ENCODE peak calls at places on chromosomes 3 and 15, in eight cellular contexts. One of them, this sample, is unnamed.

GRCh38 chr3:47711596-47711995 is 70.1 kb downstream of the SMARCC1 start:
- DNase-seq in activated naive CD8-positive, alpha-beta T cell treated with anti-CD3 and anti-CD28 coated beads, Interleukin-2, amount 50 U/mL, for 24 hours: no peak
- DNase-seq in HFFc6: no peak
- DNase-seq in H7: no peak
- DNase-seq in mesenteric fat pad: no peak
- DNase-seq in HTR-8/SVneo: no peak
- DNase-seq in NCI-H510A: no peak
- DNase-seq in stimulated activated CD4-positive, alpha-beta T cell treated with anti-CD3 and anti-CD28 coated beads, Interleukin-4, amount 100 ng/mL, for 1 hour: no peak
- DNase-seq in this sample: no peak

GRCh38 chr15:47301481-47301880 is 415.8 kb upstream of the SEMA6D start:
- DNase-seq in activated naive CD8-positive, alpha-beta T cell treated with anti-CD3 and anti-CD28 coated beads, Interleukin-2, amount 50 U/mL, for 24 hours: no peak
- DNase-seq in stimulated activated CD4-positive, alpha-beta T cell treated with anti-CD3 and anti-CD28 coated beads, Interleukin-4, amount 100 ng/mL, for 1 hour: no peak
- DNase-seq in NCI-H510A: peak; percentile 49
- DNase-seq in HTR-8/SVneo: no peak
- DNase-seq in mesenteric fat pad: no peak
- DNase-seq in H7: no peak
- DNase-seq in HFFc6: no peak
- DNase-seq in this sample: no peak

GRCh38 chr3:129449279-129450115 is 9.5 kb downstream of the IFT122 start:
- DNase-seq in mesenteric fat pad: no peak
- DNase-seq in HTR-8/SVneo: no peak
- DNase-seq in activated naive CD8-positive, alpha-beta T cell treated with anti-CD3 and anti-CD28 coated beads, Interleukin-2, amount 50 U/mL, for 24 hours: no peak
- DNase-seq in HFFc6: no peak
- DNase-seq in stimulated activated CD4-positive, alpha-beta T cell treated with anti-CD3 and anti-CD28 coated beads, Interleukin-4, amount 100 ng/mL, for 1 hour: no peak
- DNase-seq in NCI-H510A: no peak
- DNase-seq in H7: no peak
- DNase-seq in this sample: no peak

GRCh38 chr3:166531730-166532129 is 694.5 kb upstream of the BCHE start:
- DNase-seq in HFFc6: no peak
- DNase-seq in HTR-8/SVneo: no peak
- DNase-seq in H7: no peak
- DNase-seq in stimulated activated CD4-positive, alpha-beta T cell treated with anti-CD3 and anti-CD28 coated beads, Interleukin-4, amount 100 ng/mL, for 1 hour: no peak
- DNase-seq in activated naive CD8-positive, alpha-beta T cell treated with anti-CD3 and anti-CD28 coated beads, Interleukin-2, amount 50 U/mL, for 24 hours: no peak
- DNase-seq in mesenteric fat pad: no peak
- DNase-seq in NCI-H510A: no peak
- DNase-seq in this sample: no peak

GRCh38 chr3:44125882-44126281 is 115.8 kb upstream of the TOPAZ1 start:
- DNase-seq in HFFc6: peak; percentile 40
- DNase-seq in activated naive CD8-positive, alpha-beta T cell treated with anti-CD3 and anti-CD28 coated beads, Interleukin-2, amount 50 U/mL, for 24 hours: no peak
- DNase-seq in stimulated activated CD4-positive, alpha-beta T cell treated with anti-CD3 and anti-CD28 coated beads, Interleukin-4, amount 100 ng/mL, for 1 hour: no peak
- DNase-seq in HTR-8/SVneo: no peak
- DNase-seq in NCI-H510A: no peak
- DNase-seq in H7: no peak
- DNase-seq in mesenteric fat pad: no peak
- DNase-seq in this sample: no peak

GRCh38 chr15:23422099-23422945 is 24.7 kb downstream of the GOLGA6L2 start:
- DNase-seq in activated naive CD8-positive, alpha-beta T cell treated with anti-CD3 and anti-CD28 coated beads, Interleukin-2, amount 50 U/mL, for 24 hours: no peak
- DNase-seq in HTR-8/SVneo: no peak
- DNase-seq in NCI-H510A: no peak
- DNase-seq in HFFc6: no peak
- DNase-seq in mesenteric fat pad: peak; percentile 51
- DNase-seq in stimulated activated CD4-positive, alpha-beta T cell treated with anti-CD3 and anti-CD28 coated beads, Interleukin-4, amount 100 ng/mL, for 1 hour: no peak
- DNase-seq in H7: no peak
- DNase-seq in this sample: no peak

GRCh38 chr15:99154271-99154670 is 49.4 kb downstream of the SYNM start:
- DNase-seq in HFFc6: no peak
- DNase-seq in activated naive CD8-positive, alpha-beta T cell treated with anti-CD3 and anti-CD28 coated beads, Interleukin-2, amount 50 U/mL, for 24 hours: no peak
- DNase-seq in mesenteric fat pad: no peak
- DNase-seq in stimulated activated CD4-positive, alpha-beta T cell treated with anti-CD3 and anti-CD28 coated beads, Interleukin-4, amount 100 ng/mL, for 1 hour: no peak
- DNase-seq in NCI-H510A: no peak
- DNase-seq in HTR-8/SVneo: no peak
- DNase-seq in H7: peak; percentile 10
- DNase-seq in this sample: peak; percentile 14

GRCh38 chr3:52531636-52532516 is 1.8 kb downstream of the NT5DC2 start:
- DNase-seq in NCI-H510A: no peak
- DNase-seq in HFFc6: no peak
- DNase-seq in H7: peak; percentile 45
- DNase-seq in stimulated activated CD4-positive, alpha-beta T cell treated with anti-CD3 and anti-CD28 coated beads, Interleukin-4, amount 100 ng/mL, for 1 hour: no peak
- DNase-seq in HTR-8/SVneo: no peak
- DNase-seq in activated naive CD8-positive, alpha-beta T cell treated with anti-CD3 and anti-CD28 coated beads, Interleukin-2, amount 50 U/mL, for 24 hours: no peak
- DNase-seq in mesenteric fat pad: peak; percentile 83
- DNase-seq in this sample: no peak

GRCh38 chr3:72412557-72412956 is 435.7 kb downstream of the SHQ1 start:
- DNase-seq in mesenteric fat pad: no peak
- DNase-seq in NCI-H510A: no peak
- DNase-seq in H7: no peak
- DNase-seq in stimulated activated CD4-positive, alpha-beta T cell treated with anti-CD3 and anti-CD28 coated beads, Interleukin-4, amount 100 ng/mL, for 1 hour: no peak
- DNase-seq in activated naive CD8-positive, alpha-beta T cell treated with anti-CD3 and anti-CD28 coated beads, Interleukin-2, amount 50 U/mL, for 24 hours: no peak
- DNase-seq in HTR-8/SVneo: no peak
- DNase-seq in HFFc6: no peak
- DNase-seq in this sample: no peak

GRCh38 chr15:96746621-96747155 is 416.2 kb downstream of the NR2F2 start:
- DNase-seq in activated naive CD8-positive, alpha-beta T cell treated with anti-CD3 and anti-CD28 coated beads, Interleukin-2, amount 50 U/mL, for 24 hours: no peak
- DNase-seq in mesenteric fat pad: no peak
- DNase-seq in HTR-8/SVneo: no peak
- DNase-seq in H7: no peak
- DNase-seq in NCI-H510A: no peak
- DNase-seq in stimulated activated CD4-positive, alpha-beta T cell treated with anti-CD3 and anti-CD28 coated beads, Interleukin-4, amount 100 ng/mL, for 1 hour: no peak
- DNase-seq in HFFc6: no peak
- DNase-seq in this sample: no peak

GRCh38 chr3:122739172-122739571 is 54.5 kb downstream of the HSPBAP1 start:
- DNase-seq in NCI-H510A: no peak
- DNase-seq in stimulated activated CD4-positive, alpha-beta T cell treated with anti-CD3 and anti-CD28 coated beads, Interleukin-4, amount 100 ng/mL, for 1 hour: no peak
- DNase-seq in activated naive CD8-positive, alpha-beta T cell treated with anti-CD3 and anti-CD28 coated beads, Interleukin-2, amount 50 U/mL, for 24 hours: no peak
- DNase-seq in H7: peak; percentile 51
- DNase-seq in mesenteric fat pad: no peak
- DNase-seq in HFFc6: no peak
- DNase-seq in HTR-8/SVneo: no peak
- DNase-seq in this sample: no peak

GRCh38 chr15:101043011-101043410 is 123.9 kb downstream of the LRRK1 start:
- DNase-seq in stimulated activated CD4-positive, alpha-beta T cell treated with anti-CD3 and anti-CD28 coated beads, Interleukin-4, amount 100 ng/mL, for 1 hour: no peak
- DNase-seq in HFFc6: no peak
- DNase-seq in activated naive CD8-positive, alpha-beta T cell treated with anti-CD3 and anti-CD28 coated beads, Interleukin-2, amount 50 U/mL, for 24 hours: no peak
- DNase-seq in NCI-H510A: no peak
- DNase-seq in H7: peak; percentile 66
- DNase-seq in mesenteric fat pad: no peak
- DNase-seq in HTR-8/SVneo: no peak
- DNase-seq in this sample: peak; percentile 29

This sample was measured in H9.